ENCODE peak calls at places on chromosomes 3 and 15, in nine cellular contexts. R is posterior vena cava; S is aorta; X is activated T-cell treated with anti-CD3 and anti-CD28 coated beads, Interleukin-2, amount 50 U/mL, for 72 hours; G is HFFc6; B is ACHN; L is ureter; I is stimulated activated CD4-positive, alpha-beta T cell treated with anti-CD3 and anti-CD28 coated beads, TNF-alpha, amount 100 ng/mL, for 4 hours; Y is activated CD8-positive, alpha-beta memory T cell treated with anti-CD3 and anti-CD28 coated beads for 4 hours. U is an unnamed sample.

GRCh38 chr15:29656636-29657475 is 165.4 kb downstream of the TJP1 start:
- DNase-seq in G (no peak), L (no peak), Y (no peak), I (no peak), R (peak; percentile 68), S (no peak), X (no peak), B (no peak), U (peak; percentile 79)

GRCh38 chr3:164250923-164251322 is 827.4 kb downstream of the SI start:
- DNase-seq in R (no peak), X (no peak), G (no peak), L (no peak), B (no peak), S (no peak), I (no peak), Y (no peak), U (no peak)

GRCh38 chr3:52873433-52874159 is 23.8 kb downstream of the STIMATE start:
- DNase-seq in I (no peak), G (no peak), S (no peak), R (no peak), Y (no peak), X (no peak), L (no peak), B (no peak), U (no peak)

GRCh38 chr3:53169045-53169831 is 8.2 kb downstream of the PRKCD start:
- DNase-seq in R (no peak), Y (no peak), L (peak; percentile 66), X (no peak), S (no peak), I (no peak), B (no peak), G (no peak), U (no peak)

GRCh38 chr3:110697961-110698360 is 373.7 kb upstream of the NECTIN3 start:
- DNase-seq in Y (no peak), I (no peak), G (no peak), L (no peak), X (no peak), R (no peak), B (no peak), S (no peak), U (no peak)

GRCh38 chr3:32758375-32758753 is 59.4 kb upstream of the TRIM71 start:
- DNase-seq in G (no peak), B (no peak), R (no peak), X (no peak), S (no peak), Y (no peak), I (no peak), L (no peak), U (no peak)

GRCh38 chr3:129313983-129314756 is 35.5 kb downstream of the HMCES start:
- DNase-seq in X (peak; percentile 8), G (peak; percentile 39), I (no peak), Y (no peak), L (no peak), R (no peak), B (peak; percentile 27), S (no peak), U (peak; percentile 60)

GRCh38 chr3:149085828-149086231 is 503 bp downstream of the HLTF start:
- DNase-seq in Y (no peak), R (no peak), G (peak; percentile 21), I (no peak), X (peak; percentile 14), B (peak; percentile 41), S (no peak), L (no peak), U (no peak)

GRCh38 chr15:31447893-31448634 is 121.4 kb downstream of the KLF13 start:
- DNase-seq in X (no peak), B (no peak), Y (no peak), I (no peak), G (no peak), R (peak; percentile 20), L (no peak), S (no peak), U (no peak)

GRCh38 chr3:65251375-65251774 is 563.6 kb upstream of the ADAMTS9 start:
- DNase-seq in R (no peak), Y (no peak), G (no peak), X (no peak), B (no peak), I (no peak), S (no peak), L (no peak), U (no peak)

GRCh38 chr15:63870403-63871209 is 36.9 kb upstream of the HERC1 start:
- DNase-seq in G (peak; percentile 83), X (no peak), S (peak; percentile 62), L (no peak), B (peak; percentile 75), I (no peak), R (no peak), Y (no peak), U (peak; percentile 73)

GRCh38 chr15:67931861-67932260 is 92.0 kb upstream of the RNU6-1 start:
- DNase-seq in X (no peak), I (no peak), G (no peak), Y (no peak), L (no peak), R (no peak), S (no peak), B (peak; percentile 32), U (no peak)

GRCh38 chr15:39114690-39115378 is 466.0 kb upstream of the THBS1 start:
- DNase-seq in Y (no peak), L (no peak), G (no peak), B (no peak), S (no peak), I (no peak), R (no peak), X (no peak), U (no peak)

GRCh38 chr15:92521624-92522008 is 127.9 kb downstream of the ST8SIA2 start:
- DNase-seq in B (peak; percentile 61), X (peak; percentile 56), I (peak; percentile 17), S (peak; percentile 83), Y (no peak), L (peak; percentile 88), G (peak; percentile 71), R (peak; percentile 88), U (peak; percentile 79)

GRCh38 chr15:63088532-63089245 is 33.0 kb upstream of the LACTB start:
- DNase-seq in R (no peak), S (no peak), L (no peak), Y (no peak), B (peak; percentile 56), X (no peak), I (no peak), G (no peak), U (no peak)

GRCh38 chr15:48565560-48566482 is 79.7 kb downstream of the FBN1 start:
- DNase-seq in S (no peak), B (no peak), G (peak; percentile 85), I (no peak), Y (no peak), X (no peak), L (no peak), R (no peak), U (peak; percentile 61)

GRCh38 chr3:71129611-71130515 is 453.7 kb downstream of the FOXP1 start:
- DNase-seq in S (no peak), L (no peak), G (peak; percentile 68), R (no peak), X (no peak), Y (no peak), I (no peak), B (peak; percentile 44), U (no peak)

GRCh38 chr3:129445472-129445871 is 5.4 kb downstream of the IFT122 start:
- DNase-seq in G (no peak), X (no peak), R (no peak), L (no peak), Y (no peak), S (no peak), I (no peak), B (no peak), U (no peak)

GRCh38 chr3:45479627-45480026 is 91.3 kb downstream of the LARS2 start:
- DNase-seq in Y (no peak), G (peak; percentile 88), L (no peak), S (no peak), X (no peak), I (no peak), R (no peak), B (peak; percentile 23), U (peak; percentile 87)

GRCh38 chr15:38589502-38589901 is 24.9 kb upstream of the RASGRP1 start:
- DNase-seq in S (no peak), X (peak; percentile 47), Y (no peak), L (peak; percentile 49), G (peak; percentile 71), R (no peak), B (peak; percentile 2), I (no peak), U (peak; percentile 87)

GRCh38 chr15:82641129-82641798 is 5.9 kb downstream of the CPEB1 start:
- DNase-seq in X (no peak), B (no peak), S (no peak), R (no peak), G (no peak), L (no peak), I (no peak), Y (no peak), U (no peak)

GRCh38 chr3:37963635-37964034 is 27.0 kb upstream of the VILL start:
- DNase-seq in R (no peak), X (no peak), B (no peak), I (no peak), G (no peak), Y (no peak), S (no peak), L (no peak), U (no peak)

GRCh38 chr3:10465161-10465560 is 40.2 kb downstream of the ATP2B2 start:
- DNase-seq in I (no peak), R (no peak), L (no peak), S (no peak), X (no peak), Y (no peak), B (no peak), G (no peak), U (no peak)

GRCh38 chr3:174318146-174318545 is 541.0 kb upstream of the NAALADL2 start:
- DNase-seq in L (no peak), Y (no peak), G (no peak), R (no peak), I (no peak), B (peak; percentile 6), X (no peak), S (no peak), U (no peak)

GRCh38 chr15:41309226-41309905 is 23.0 kb downstream of the OIP5 start:
- DNase-seq in I (no peak), L (no peak), B (no peak), R (no peak), X (no peak), S (no peak), G (no peak), Y (no peak), U (no peak)

GRCh38 chr15:28093761-28094535 is 5.2 kb downstream of the OCA2 start:
- DNase-seq in R (peak; percentile 64), G (no peak), X (no peak), B (no peak), L (no peak), I (no peak), S (peak; percentile 44), Y (no peak), U (no peak)

GRCh38 chr3:17424137-17424536 is 318.3 kb downstream of the TBC1D5 start:
- DNase-seq in I (no peak), G (no peak), B (no peak), R (no peak), Y (no peak), X (no peak), L (no peak), S (no peak), U (no peak)

U was measured in trophoblast cell.